ENCODE peak calls at places on chromosomes 13 and 19, in nine cellular contexts. One of them, this sample, is unnamed.

GRCh38 chr19:45172173-45172572 is 5.9 kb downstream of the TRAPPC6A start:
- DNase-seq in memory B cell: no peak
- DNase-seq in psoas muscle: no peak
- DNase-seq in NCI-H1694: no peak
- DNase-seq in AG09319: no peak
- DNase-seq in D341Med: no peak
- DNase-seq in PC-9: no peak
- DNase-seq in glutamatergic neuron: no peak
- DNase-seq in substantia nigra: no peak
- DNase-seq in this sample: no peak

GRCh38 chr19:7744871-7745270 is 2.5 kb downstream of the CD209 start:
- DNase-seq in PC-9: peak; percentile 12
- DNase-seq in glutamatergic neuron: no peak
- DNase-seq in psoas muscle: no peak
- DNase-seq in AG09319: no peak
- DNase-seq in memory B cell: no peak
- DNase-seq in substantia nigra: no peak
- DNase-seq in D341Med: no peak
- DNase-seq in NCI-H1694: no peak
- DNase-seq in this sample: no peak

GRCh38 chr19:10876459-10877240 is 5.3 kb downstream of the CARM1 start:
- DNase-seq in PC-9: no peak
- DNase-seq in D341Med: no peak
- DNase-seq in glutamatergic neuron: no peak
- DNase-seq in psoas muscle: peak; percentile 88
- DNase-seq in substantia nigra: no peak
- DNase-seq in AG09319: no peak
- DNase-seq in NCI-H1694: no peak
- DNase-seq in memory B cell: no peak
- DNase-seq in this sample: peak; percentile 40

GRCh38 chr19:44202470-44202869 is 9.9 kb upstream of the ZNF227 start:
- DNase-seq in glutamatergic neuron: no peak
- DNase-seq in substantia nigra: no peak
- DNase-seq in D341Med: no peak
- DNase-seq in AG09319: no peak
- DNase-seq in NCI-H1694: no peak
- DNase-seq in psoas muscle: no peak
- DNase-seq in PC-9: no peak
- DNase-seq in memory B cell: no peak
- DNase-seq in this sample: peak; percentile 10

GRCh38 chr13:31896427-31896826 is 135.1 kb upstream of the FRY start:
- DNase-seq in substantia nigra: no peak
- DNase-seq in glutamatergic neuron: peak; percentile 24
- DNase-seq in AG09319: no peak
- DNase-seq in PC-9: no peak
- DNase-seq in memory B cell: no peak
- DNase-seq in D341Med: no peak
- DNase-seq in psoas muscle: peak; percentile 66
- DNase-seq in NCI-H1694: no peak
- DNase-seq in this sample: peak; percentile 24

GRCh38 chr19:50325310-50326100 is 3.7 kb downstream of the KCNC3 start:
- DNase-seq in PC-9: peak; percentile 38
- DNase-seq in psoas muscle: peak; percentile 79
- DNase-seq in memory B cell: peak; percentile 84
- DNase-seq in AG09319: no peak
- DNase-seq in glutamatergic neuron: peak; percentile 97
- DNase-seq in NCI-H1694: peak; percentile 85
- DNase-seq in D341Med: peak; percentile 100
- DNase-seq in substantia nigra: peak; percentile 16
- DNase-seq in this sample: no peak

GRCh38 chr19:55696301-55697068 is 21.5 kb downstream of the EPN1 start:
- DNase-seq in D341Med: peak; percentile 26
- DNase-seq in psoas muscle: no peak
- DNase-seq in glutamatergic neuron: no peak
- DNase-seq in memory B cell: no peak
- DNase-seq in PC-9: no peak
- DNase-seq in AG09319: no peak
- DNase-seq in NCI-H1694: no peak
- DNase-seq in substantia nigra: no peak
- DNase-seq in this sample: no peak

GRCh38 chr19:7418575-7418974 is 69.8 kb downstream of the ARHGEF18 start:
- DNase-seq in substantia nigra: no peak
- DNase-seq in AG09319: no peak
- DNase-seq in glutamatergic neuron: no peak
- DNase-seq in PC-9: no peak
- DNase-seq in D341Med: no peak
- DNase-seq in NCI-H1694: no peak
- DNase-seq in psoas muscle: no peak
- DNase-seq in memory B cell: no peak
- DNase-seq in this sample: no peak

GRCh38 chr13:62110079-62110478 is 694.4 kb upstream of the PCDH20 start:
- DNase-seq in glutamatergic neuron: no peak
- DNase-seq in memory B cell: no peak
- DNase-seq in D341Med: no peak
- DNase-seq in NCI-H1694: no peak
- DNase-seq in PC-9: no peak
- DNase-seq in psoas muscle: no peak
- DNase-seq in substantia nigra: no peak
- DNase-seq in AG09319: no peak
- DNase-seq in this sample: no peak

GRCh38 chr19:45976180-45976579 is 2.5 kb upstream of the NOVA2 start:
- DNase-seq in PC-9: no peak
- DNase-seq in D341Med: no peak
- DNase-seq in NCI-H1694: peak; percentile 20
- DNase-seq in AG09319: no peak
- DNase-seq in substantia nigra: no peak
- DNase-seq in memory B cell: no peak
- DNase-seq in psoas muscle: no peak
- DNase-seq in glutamatergic neuron: peak; percentile 79
- DNase-seq in this sample: no peak

GRCh38 chr19:18415177-18415867 is 3.9 kb upstream of the SSBP4 start:
- DNase-seq in glutamatergic neuron: no peak
- DNase-seq in substantia nigra: no peak
- DNase-seq in AG09319: peak; percentile 71
- DNase-seq in D341Med: no peak
- DNase-seq in PC-9: no peak
- DNase-seq in memory B cell: no peak
- DNase-seq in psoas muscle: peak; percentile 86
- DNase-seq in NCI-H1694: no peak
- DNase-seq in this sample: no peak

GRCh38 chr13:69374036-69374435 is 733.6 kb upstream of the ATXN8OS start:
- DNase-seq in substantia nigra: no peak
- DNase-seq in D341Med: no peak
- DNase-seq in NCI-H1694: no peak
- DNase-seq in glutamatergic neuron: no peak
- DNase-seq in AG09319: no peak
- DNase-seq in PC-9: no peak
- DNase-seq in memory B cell: no peak
- DNase-seq in psoas muscle: no peak
- DNase-seq in this sample: no peak

GRCh38 chr19:35342430-35342829 is 5.3 kb upstream of the FFAR1 start:
- DNase-seq in memory B cell: no peak
- DNase-seq in NCI-H1694: no peak
- DNase-seq in D341Med: no peak
- DNase-seq in AG09319: no peak
- DNase-seq in psoas muscle: no peak
- DNase-seq in glutamatergic neuron: no peak
- DNase-seq in PC-9: no peak
- DNase-seq in substantia nigra: no peak
- DNase-seq in this sample: no peak

GRCh38 chr13:27362064-27362751 is 62.2 kb upstream of the GTF3A start:
- DNase-seq in memory B cell: peak; percentile 76
- DNase-seq in NCI-H1694: peak; percentile 68
- DNase-seq in glutamatergic neuron: peak; percentile 94
- DNase-seq in AG09319: peak; percentile 41
- DNase-seq in substantia nigra: peak; percentile 15
- DNase-seq in psoas muscle: peak; percentile 91
- DNase-seq in PC-9: peak; percentile 59
- DNase-seq in D341Med: peak; percentile 86
- DNase-seq in this sample: peak; percentile 82

GRCh38 chr13:21967871-21968270 is 297.0 kb downstream of the FGF9 start:
- DNase-seq in glutamatergic neuron: no peak
- DNase-seq in PC-9: no peak
- DNase-seq in AG09319: no peak
- DNase-seq in D341Med: no peak
- DNase-seq in substantia nigra: no peak
- DNase-seq in psoas muscle: no peak
- DNase-seq in memory B cell: no peak
- DNase-seq in NCI-H1694: no peak
- DNase-seq in this sample: no peak

GRCh38 chr19:29277107-29277506 is 64.2 kb upstream of the UQCRFS1 start:
- DNase-seq in D341Med: no peak
- DNase-seq in PC-9: no peak
- DNase-seq in glutamatergic neuron: no peak
- DNase-seq in psoas muscle: no peak
- DNase-seq in substantia nigra: no peak
- DNase-seq in AG09319: no peak
- DNase-seq in memory B cell: peak; percentile 4
- DNase-seq in NCI-H1694: no peak
- DNase-seq in this sample: peak; percentile 80

GRCh38 chr13:35256459-35257148 is 219.9 kb downstream of the MAB21L1 start:
- DNase-seq in NCI-H1694: no peak
- DNase-seq in PC-9: no peak
- DNase-seq in psoas muscle: peak; percentile 42
- DNase-seq in D341Med: no peak
- DNase-seq in AG09319: no peak
- DNase-seq in glutamatergic neuron: no peak
- DNase-seq in substantia nigra: no peak
- DNase-seq in memory B cell: no peak
- DNase-seq in this sample: no peak

GRCh38 chr13:114004416-114005205 is 30.7 kb upstream of the C13orf46 start:
- DNase-seq in PC-9: no peak
- DNase-seq in memory B cell: no peak
- DNase-seq in glutamatergic neuron: peak; percentile 7
- DNase-seq in NCI-H1694: no peak
- DNase-seq in substantia nigra: no peak
- DNase-seq in AG09319: no peak
- DNase-seq in D341Med: no peak
- DNase-seq in psoas muscle: peak; percentile 52
- DNase-seq in this sample: peak; percentile 34

GRCh38 chr19:31546561-31546960 is 197.3 kb upstream of the TSHZ3 start:
- DNase-seq in NCI-H1694: no peak
- DNase-seq in D341Med: no peak
- DNase-seq in glutamatergic neuron: no peak
- DNase-seq in substantia nigra: no peak
- DNase-seq in PC-9: no peak
- DNase-seq in psoas muscle: no peak
- DNase-seq in memory B cell: no peak
- DNase-seq in AG09319: no peak
- DNase-seq in this sample: no peak

GRCh38 chr13:20624213-20624612 is 57.3 kb downstream of the IFT88 start:
- DNase-seq in glutamatergic neuron: no peak
- DNase-seq in memory B cell: no peak
- DNase-seq in PC-9: no peak
- DNase-seq in AG09319: no peak
- DNase-seq in NCI-H1694: no peak
- DNase-seq in substantia nigra: no peak
- DNase-seq in D341Med: no peak
- DNase-seq in psoas muscle: no peak
- DNase-seq in this sample: no peak

GRCh38 chr13:47226516-47226915 is 329.7 kb upstream of the HTR2A start:
- DNase-seq in glutamatergic neuron: no peak
- DNase-seq in PC-9: no peak
- DNase-seq in psoas muscle: no peak
- DNase-seq in memory B cell: no peak
- DNase-seq in AG09319: no peak
- DNase-seq in substantia nigra: no peak
- DNase-seq in D341Med: no peak
- DNase-seq in NCI-H1694: no peak
- DNase-seq in this sample: peak; percentile 51

This sample was measured in HT1080.